ENCODE peak calls at places on chromosomes 1 and 21, in seven cellular contexts. V is astrocyte; D is body of pancreas; E is CD8-positive, alpha-beta memory T cell; S is PC-3; N is CD4-positive, alpha-beta T cell; W is left ventricle myocardium inferior. I is an unnamed sample. For H3K9me3, the result is how much of the 10 kb centered on the place peaks cover.

GRCh38 chr21:43864313-43864805 is 664 bp upstream of the AGPAT3 start:
- DNase-seq in V (no peak), W (peak), D (peak), E (peak), S (peak), N (no peak), I (peak)

GRCh38 chr1:26158271-26159112 is at the start of gene FAM110D:
- DNase-seq in E (no peak), W (peak), D (no peak), V (no peak), S (no peak), N (no peak), I (no peak)

GRCh38 chr1:93679546-93679945 is 2.1 kb downstream of the BCAR3 start:
- DNase-seq in D (no peak), W (no peak), E (no peak), V (peak), N (no peak), S (peak), I (peak)

GRCh38 chr1:172646653-172647052 is 12.2 kb upstream of the FASLG start:
- DNase-seq in S (no peak), N (no peak), W (no peak), V (no peak), D (no peak), E (no peak), I (no peak)

GRCh38 chr1:205950826-205951549 is 7.7 kb upstream of the SLC26A9 start:
- DNase-seq in W (no peak), E (no peak), S (peak), V (peak), N (no peak), D (no peak), I (peak)

GRCh38 chr1:20682571-20683236 is 21.5 kb upstream of the DDOST start:
- DNase-seq in V (no peak), E (no peak), S (no peak), D (no peak), W (peak), N (no peak), I (no peak)

GRCh38 chr1:61052393-61053280 is 29.7 kb upstream of the NFIA start:
- DNase-seq in E (peak), D (no peak), W (no peak), V (no peak), N (no peak), S (no peak), I (no peak)

GRCh38 chr1:181676269-181676668 is 193.0 kb downstream of the CACNA1E start:
- DNase-seq in D (no peak), S (peak), W (no peak), N (no peak), V (no peak), E (no peak), I (peak)

GRCh38 chr1:216903389-216903754 is 180.1 kb upstream of the ESRRG start:
- DNase-seq in W (no peak), N (no peak), D (no peak), V (peak), S (peak), E (no peak), I (peak)

GRCh38 chr1:88001460-88001859 is 672.8 kb downstream of the LMO4 start:
- DNase-seq in N (no peak), S (peak), D (no peak), W (no peak), V (peak), E (no peak), I (no peak)

GRCh38 chr1:26784023-26784871 is 3.5 kb upstream of the PIGV start:
- DNase-seq in D (peak), S (peak), W (peak), V (peak), E (no peak), N (no peak), I (peak)

GRCh38 chr1:167553136-167554027 is at the start of gene CREG1:
- DNase-seq in W (peak), D (peak), S (peak), V (peak), E (peak), N (peak), I (peak)

GRCh38 chr1:106254748-106255147 is 801.7 kb upstream of the PRMT6 start:
- DNase-seq in W (no peak), D (no peak), N (no peak), V (no peak), E (no peak), S (peak), I (peak)

GRCh38 chr1:51818487-51818886 is 60.0 kb downstream of the NRDC start:
- DNase-seq in N (no peak), V (no peak), E (no peak), D (no peak), W (no peak), S (no peak), I (no peak)

GRCh38 chr1:32361674-32362473 is 411 bp downstream of the FAM229A start:
- DNase-seq in N (peak), S (no peak), V (peak), W (peak), E (peak), D (peak), I (peak)

GRCh38 chr1:92663769-92664168 is 121.1 kb downstream of the EVI5 start:
- DNase-seq in D (no peak), W (no peak), N (no peak), S (no peak), V (no peak), E (no peak), I (no peak)

GRCh38 chr1:91505086-91505485 is 4.4 kb downstream of the CDC7 start:
- DNase-seq in E (no peak), N (no peak), V (no peak), W (no peak), S (no peak), D (no peak), I (no peak)

GRCh38 chr1:48470506-48470905 is 1.5 kb downstream of the SPATA6 start:
- DNase-seq in D (peak), N (no peak), S (no peak), W (peak), V (peak), E (no peak), I (peak)

GRCh38 chr1:113542221-113542701 is 151.9 kb downstream of the MAGI3 start:
- DNase-seq in D (no peak), E (no peak), W (no peak), S (peak), V (peak), N (no peak), I (peak)

GRCh38 chr1:84944767-84945486 is 51.9 kb upstream of the LPAR3 start:
- DNase-seq in E (peak), N (peak), S (peak), V (peak), D (peak), W (peak), I (peak)

GRCh38 chr1:167617950-167618269 is 12.1 kb upstream of the RCSD1 start:
- DNase-seq in D (no peak), V (no peak), E (no peak), N (no peak), S (no peak), W (no peak), I (no peak)

GRCh38 chr1:46204406-46204742 is 1.2 kb downstream of the LURAP1 start:
- DNase-seq in V (no peak), S (no peak), W (no peak), D (no peak), E (no peak), N (no peak), I (no peak)

GRCh38 chr1:46205141-46205540 is 2.0 kb downstream of the LURAP1 start:
- DNase-seq in S (no peak), E (no peak), V (no peak), D (no peak), W (no peak), N (no peak), I (no peak)

GRCh38 chr1:46205794-46206193 is 2.7 kb downstream of the LURAP1 start:
- DNase-seq in V (no peak), E (no peak), D (no peak), N (no peak), W (no peak), S (no peak), I (no peak)

GRCh38 chr1:46203738-46204405 is 738 bp downstream of the LURAP1 start:
- DNase-seq in W (no peak), V (no peak), N (no peak), D (no peak), E (no peak), S (no peak), I (no peak)

GRCh38 chr1:46202975-46203737 is at the start of gene LURAP1:
- DNase-seq in N (peak), D (no peak), V (peak), E (peak), S (no peak), W (peak), I (peak)
- H3K9me3 ChIP-seq in N (under half), D (under half), V (under half), E (under half), S (under half), W (under half), I (under half)

GRCh38 chr1:248288385-248288784 is 10.6 kb upstream of the OR2T33 start:
- DNase-seq in W (no peak), E (no peak), N (no peak), S (no peak), V (no peak), D (no peak), I (no peak)
- H3K9me3 ChIP-seq in W (under half), E (under half), N (under half), S (under half), V (under half), D (under half), I (under half)

DNA sequence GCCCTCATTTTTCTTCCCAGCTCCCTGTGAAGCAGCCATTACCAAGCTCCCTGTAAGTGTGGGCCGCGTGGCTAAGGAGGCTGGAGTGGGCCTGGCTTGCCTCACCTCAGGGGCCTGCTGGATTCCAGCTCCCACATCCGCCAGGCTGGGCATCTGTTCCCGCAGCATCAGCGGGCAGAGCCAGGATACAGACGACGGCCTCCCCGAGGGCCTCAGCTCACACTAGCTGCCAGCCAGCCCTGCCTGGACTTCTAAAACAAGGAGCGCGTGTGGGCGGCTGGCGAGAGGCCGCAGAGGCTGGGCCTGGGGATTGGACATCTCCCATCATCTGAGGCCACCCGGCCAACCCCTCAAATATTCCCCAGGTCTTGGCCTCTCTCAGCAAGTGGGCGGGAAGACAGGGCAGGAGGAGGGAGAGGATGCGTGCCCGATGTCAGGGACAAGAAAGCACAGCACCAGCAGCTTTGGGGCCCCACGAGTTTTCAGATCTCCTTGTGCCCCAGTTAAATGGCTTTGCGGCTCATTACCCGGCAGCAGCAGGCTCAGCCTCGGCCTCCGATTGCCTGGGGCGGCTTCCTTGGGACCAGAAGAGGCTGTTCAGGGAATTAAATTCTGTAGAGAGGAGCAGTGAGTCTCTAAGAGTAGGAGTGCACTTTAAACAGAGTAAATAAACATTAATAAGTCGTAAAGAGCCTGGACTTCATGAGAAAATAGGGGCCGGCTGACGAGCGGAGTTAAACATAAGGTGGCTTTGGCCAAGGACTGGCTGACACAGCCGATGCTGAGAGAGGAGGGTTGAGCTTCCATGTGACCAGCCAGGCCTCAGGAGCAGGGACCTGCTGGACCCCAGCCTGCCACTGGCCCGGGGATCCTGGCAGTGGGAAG is 208.9 kb upstream of the C1orf174 start:
- DNase-seq in N (no peak), E (no peak), V (no peak), S (no peak), D (peak), W (no peak), I (no peak)
- H3K9me3 ChIP-seq in N (under half), E (under half), V (under half), S (under half), D (under half), W (under half), I (under half)

GRCh38 chr1:5645135-5645399 is 347.2 kb downstream of the NPHP4 start:
- DNase-seq in W (no peak), D (no peak), S (no peak), E (no peak), V (no peak), N (no peak), I (no peak)

GRCh38 chr1:5640845-5641244 is 351.4 kb downstream of the NPHP4 start:
- DNase-seq in D (no peak), V (no peak), W (no peak), E (no peak), S (no peak), N (no peak), I (no peak)

GRCh38 chr1:5644281-5645134 is 347.7 kb downstream of the NPHP4 start:
- DNase-seq in V (no peak), S (no peak), E (no peak), D (no peak), N (no peak), W (no peak), I (no peak)

GRCh38 chr1:5645929-5646328 is 346.3 kb downstream of the NPHP4 start:
- DNase-seq in S (no peak), D (no peak), N (no peak), V (no peak), W (no peak), E (no peak), I (no peak)

GRCh38 chr1:5643360-5644090 is 348.7 kb downstream of the NPHP4 start:
- DNase-seq in N (no peak), V (no peak), D (no peak), W (no peak), S (no peak), E (no peak), I (no peak)
- H3K9me3 ChIP-seq in N (under half), V (under half), D (under half), W (under half), S (under half), E (under half), I (under half)

DNA sequence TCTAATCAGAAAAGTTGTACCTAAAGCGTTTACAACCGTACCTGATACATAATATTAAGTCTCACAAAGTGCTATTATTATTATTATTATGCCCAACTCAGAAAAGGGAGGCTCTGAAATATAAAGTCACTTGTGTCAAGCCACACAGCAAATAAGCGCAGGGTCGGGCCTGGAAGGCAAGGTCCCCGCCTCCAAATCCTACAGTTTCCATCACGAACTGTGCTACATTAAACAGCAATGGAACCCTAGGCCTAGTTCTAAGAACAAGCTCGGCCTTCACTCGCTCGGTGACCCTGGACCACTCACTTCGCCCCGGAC is 550 bp downstream of the PARS2 start:
- DNase-seq in S (no peak), D (no peak), E (no peak), N (no peak), V (no peak), W (no peak), I (no peak)
- H3K9me3 ChIP-seq in S (under half), D (under half), E (under half), N (under half), V (under half), W (under half), I (under half)

DNA sequence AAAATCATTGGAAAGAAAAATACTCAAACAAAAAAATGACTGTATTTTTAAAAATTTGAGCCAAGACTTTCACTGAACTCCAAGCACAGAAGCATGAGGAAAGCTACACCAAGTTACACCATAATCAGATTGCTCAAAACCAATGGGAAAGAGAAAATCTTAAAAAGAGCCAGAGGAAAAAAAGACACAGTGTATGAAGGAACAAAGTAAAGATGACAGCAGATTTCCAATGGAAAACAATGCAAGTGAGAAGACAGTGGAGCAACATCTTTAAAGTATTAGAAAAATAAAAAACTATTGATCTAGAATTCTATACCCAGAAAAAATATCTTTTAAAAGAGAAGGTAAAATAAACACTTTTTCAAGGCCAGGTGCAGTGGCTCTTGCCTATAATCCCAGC is 147.8 kb upstream of the ZBTB40 start:
- DNase-seq in E (no peak), D (no peak), W (no peak), V (no peak), S (no peak), N (no peak), I (no peak)
- H3K9me3 ChIP-seq in E (under half), D (under half), W (under half), V (under half), S (under half), N (under half), I (under half)

I was measured in fibroblast of lung.